ENCODE peak calls at places on chromosomes 12 and 14, in ten cellular contexts. One of them, this sample, is unnamed.

GRCh38 chr12:109156586-109156985 is 40.2 kb downstream of the ACACB start:
- DNase-seq in pancreas: no peak
- DNase-seq in fibroblast of lung: no peak
- DNase-seq in astrocyte of the cerebellum: no peak
- DNase-seq in cardiac muscle cell: no peak
- DNase-seq in foreskin fibroblast: no peak
- DNase-seq in endothelial cell of umbilical vein: no peak
- DNase-seq in NB4: no peak
- DNase-seq in neural progenitor cell: no peak
- DNase-seq in choroid plexus epithelial cell: no peak
- DNase-seq in this sample: no peak

GRCh38 chr14:35215110-35215872 is 76.9 kb upstream of the PSMA6 start:
- DNase-seq in pancreas: no peak
- DNase-seq in fibroblast of lung: peak; percentile 83
- DNase-seq in astrocyte of the cerebellum: peak; percentile 51
- DNase-seq in cardiac muscle cell: peak; percentile 43
- DNase-seq in foreskin fibroblast: peak; percentile 73
- DNase-seq in endothelial cell of umbilical vein: peak; percentile 62
- DNase-seq in NB4: peak; percentile 32
- DNase-seq in neural progenitor cell: peak; percentile 50
- DNase-seq in choroid plexus epithelial cell: peak; percentile 89
- DNase-seq in this sample: peak; percentile 53

GRCh38 chr12:58757422-58757821 is 162.9 kb downstream of the LRIG3 start:
- DNase-seq in pancreas: no peak
- DNase-seq in fibroblast of lung: peak; percentile 92
- DNase-seq in astrocyte of the cerebellum: peak; percentile 27
- DNase-seq in cardiac muscle cell: no peak
- DNase-seq in foreskin fibroblast: peak; percentile 96
- DNase-seq in endothelial cell of umbilical vein: peak; percentile 89
- DNase-seq in NB4: no peak
- DNase-seq in neural progenitor cell: no peak
- DNase-seq in choroid plexus epithelial cell: peak; percentile 91
- DNase-seq in this sample: peak; percentile 75

GRCh38 chr14:61628192-61628591 is 67.1 kb upstream of the HIF1A start:
- DNase-seq in pancreas: no peak
- DNase-seq in fibroblast of lung: no peak
- DNase-seq in astrocyte of the cerebellum: no peak
- DNase-seq in cardiac muscle cell: no peak
- DNase-seq in foreskin fibroblast: peak; percentile 29
- DNase-seq in endothelial cell of umbilical vein: no peak
- DNase-seq in NB4: no peak
- DNase-seq in neural progenitor cell: no peak
- DNase-seq in choroid plexus epithelial cell: no peak
- DNase-seq in this sample: no peak

GRCh38 chr12:67068773-67069450 is 200.2 kb upstream of the CAND1 start:
- DNase-seq in pancreas: peak; percentile 47
- DNase-seq in fibroblast of lung: peak; percentile 15
- DNase-seq in astrocyte of the cerebellum: peak; percentile 6
- DNase-seq in cardiac muscle cell: peak; percentile 79
- DNase-seq in foreskin fibroblast: peak; percentile 67
- DNase-seq in endothelial cell of umbilical vein: peak; percentile 41
- DNase-seq in NB4: peak; percentile 24
- DNase-seq in neural progenitor cell: peak; percentile 83
- DNase-seq in choroid plexus epithelial cell: peak; percentile 36
- DNase-seq in this sample: no peak

GRCh38 chr12:34303091-34303870 is 281.0 kb downstream of the ALG10 start:
- DNase-seq in pancreas: no peak
- DNase-seq in fibroblast of lung: no peak
- DNase-seq in astrocyte of the cerebellum: no peak
- DNase-seq in cardiac muscle cell: no peak
- DNase-seq in foreskin fibroblast: no peak
- DNase-seq in endothelial cell of umbilical vein: no peak
- DNase-seq in NB4: no peak
- DNase-seq in neural progenitor cell: no peak
- DNase-seq in choroid plexus epithelial cell: no peak
- DNase-seq in this sample: no peak

GRCh38 chr12:110179291-110179690 is 55.1 kb downstream of the IFT81 start:
- DNase-seq in pancreas: no peak
- DNase-seq in fibroblast of lung: peak; percentile 30
- DNase-seq in astrocyte of the cerebellum: no peak
- DNase-seq in cardiac muscle cell: no peak
- DNase-seq in foreskin fibroblast: peak; percentile 60
- DNase-seq in endothelial cell of umbilical vein: no peak
- DNase-seq in NB4: no peak
- DNase-seq in neural progenitor cell: no peak
- DNase-seq in choroid plexus epithelial cell: peak; percentile 41
- DNase-seq in this sample: peak; percentile 27

GRCh38 chr12:16300706-16301105 is 23.2 kb upstream of the SLC15A5 start:
- DNase-seq in pancreas: no peak
- DNase-seq in fibroblast of lung: no peak
- DNase-seq in astrocyte of the cerebellum: no peak
- DNase-seq in cardiac muscle cell: no peak
- DNase-seq in foreskin fibroblast: no peak
- DNase-seq in endothelial cell of umbilical vein: no peak
- DNase-seq in NB4: no peak
- DNase-seq in neural progenitor cell: no peak
- DNase-seq in choroid plexus epithelial cell: no peak
- DNase-seq in this sample: no peak

GRCh38 chr12:118432812-118433540 is 56.6 kb downstream of the SUDS3 start:
- DNase-seq in pancreas: no peak
- DNase-seq in fibroblast of lung: no peak
- DNase-seq in astrocyte of the cerebellum: no peak
- DNase-seq in cardiac muscle cell: no peak
- DNase-seq in foreskin fibroblast: peak; percentile 33
- DNase-seq in endothelial cell of umbilical vein: no peak
- DNase-seq in NB4: no peak
- DNase-seq in neural progenitor cell: no peak
- DNase-seq in choroid plexus epithelial cell: no peak
- DNase-seq in this sample: no peak

DNA sequence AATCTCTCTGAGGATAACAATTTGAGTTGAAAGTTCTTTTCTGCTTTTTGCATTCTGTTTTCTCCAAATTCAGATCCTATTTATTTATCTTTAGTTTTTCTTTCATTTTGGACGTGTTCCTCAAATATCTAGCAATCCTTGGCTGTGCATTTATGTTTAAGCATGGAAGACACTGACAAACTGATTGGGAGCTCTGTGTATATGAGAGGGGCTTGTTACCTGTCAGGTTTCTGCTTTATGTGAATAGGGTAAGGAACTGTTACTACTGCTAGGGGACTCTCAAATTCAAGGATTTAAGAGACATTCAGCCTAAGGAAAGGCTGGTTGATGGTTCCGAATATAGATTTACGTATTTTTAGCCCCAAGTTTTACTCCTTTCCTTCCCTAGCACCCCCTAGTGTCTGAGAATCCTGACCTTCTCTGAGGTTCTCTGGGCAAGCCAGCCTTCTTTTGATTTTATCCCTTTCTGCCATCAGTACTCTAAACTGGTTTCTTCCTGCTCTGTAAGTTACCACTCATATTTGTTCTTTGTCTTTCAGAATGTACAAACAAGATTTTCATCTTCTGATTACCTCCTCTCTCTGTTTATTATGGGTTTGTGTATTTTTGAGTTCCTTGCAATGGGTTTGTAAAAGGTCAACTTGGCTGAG is 30.5 kb downstream of the YLPM1 start:
- DNase-seq in pancreas: no peak
- DNase-seq in fibroblast of lung: no peak
- DNase-seq in astrocyte of the cerebellum: no peak
- DNase-seq in cardiac muscle cell: no peak
- DNase-seq in foreskin fibroblast: peak; percentile 42
- DNase-seq in endothelial cell of umbilical vein: peak; percentile 63
- DNase-seq in NB4: peak; percentile 8
- DNase-seq in neural progenitor cell: peak; percentile 27
- DNase-seq in choroid plexus epithelial cell: peak; percentile 36
- DNase-seq in this sample: no peak
- TF ChIP-seq CTCF in pancreas: no peak
- TF ChIP-seq CTCF in fibroblast of lung: peak; percentile 46
- TF ChIP-seq CTCF in astrocyte of the cerebellum: peak; percentile 29
- TF ChIP-seq CTCF in cardiac muscle cell: peak; percentile 43
- TF ChIP-seq CTCF in foreskin fibroblast: peak; percentile 33
- TF ChIP-seq CTCF in endothelial cell of umbilical vein: peak; percentile 62
- TF ChIP-seq CTCF in NB4: peak; percentile 20
- TF ChIP-seq CTCF in neural progenitor cell: peak; percentile 53
- TF ChIP-seq CTCF in choroid plexus epithelial cell: peak; percentile 63
- TF ChIP-seq CTCF in this sample: peak; percentile 37

GRCh38 chr12:12798480-12798879 is 13.0 kb downstream of the APOLD1 start:
- DNase-seq in pancreas: no peak
- DNase-seq in fibroblast of lung: no peak
- DNase-seq in astrocyte of the cerebellum: no peak
- DNase-seq in cardiac muscle cell: no peak
- DNase-seq in foreskin fibroblast: no peak
- DNase-seq in endothelial cell of umbilical vein: no peak
- DNase-seq in NB4: no peak
- DNase-seq in neural progenitor cell: no peak
- DNase-seq in choroid plexus epithelial cell: no peak
- DNase-seq in this sample: no peak

GRCh38 chr12:12799163-12799920 is 13.8 kb upstream of the DDX47 start:
- DNase-seq in pancreas: no peak
- DNase-seq in fibroblast of lung: no peak
- DNase-seq in astrocyte of the cerebellum: no peak
- DNase-seq in cardiac muscle cell: no peak
- DNase-seq in foreskin fibroblast: no peak
- DNase-seq in endothelial cell of umbilical vein: no peak
- DNase-seq in NB4: no peak
- DNase-seq in neural progenitor cell: peak; percentile 48
- DNase-seq in choroid plexus epithelial cell: no peak
- DNase-seq in this sample: no peak

GRCh38 chr12:12796928-12797788 is 11.7 kb downstream of the APOLD1 start:
- DNase-seq in pancreas: no peak
- DNase-seq in fibroblast of lung: no peak
- DNase-seq in astrocyte of the cerebellum: no peak
- DNase-seq in cardiac muscle cell: no peak
- DNase-seq in foreskin fibroblast: no peak
- DNase-seq in endothelial cell of umbilical vein: no peak
- DNase-seq in NB4: no peak
- DNase-seq in neural progenitor cell: no peak
- DNase-seq in choroid plexus epithelial cell: no peak
- DNase-seq in this sample: no peak

GRCh38 chr12:12796171-12796570 is 10.7 kb downstream of the APOLD1 start:
- DNase-seq in pancreas: no peak
- DNase-seq in fibroblast of lung: no peak
- DNase-seq in astrocyte of the cerebellum: no peak
- DNase-seq in cardiac muscle cell: no peak
- DNase-seq in foreskin fibroblast: no peak
- DNase-seq in endothelial cell of umbilical vein: no peak
- DNase-seq in NB4: no peak
- DNase-seq in neural progenitor cell: no peak
- DNase-seq in choroid plexus epithelial cell: no peak
- DNase-seq in this sample: no peak

DNA sequence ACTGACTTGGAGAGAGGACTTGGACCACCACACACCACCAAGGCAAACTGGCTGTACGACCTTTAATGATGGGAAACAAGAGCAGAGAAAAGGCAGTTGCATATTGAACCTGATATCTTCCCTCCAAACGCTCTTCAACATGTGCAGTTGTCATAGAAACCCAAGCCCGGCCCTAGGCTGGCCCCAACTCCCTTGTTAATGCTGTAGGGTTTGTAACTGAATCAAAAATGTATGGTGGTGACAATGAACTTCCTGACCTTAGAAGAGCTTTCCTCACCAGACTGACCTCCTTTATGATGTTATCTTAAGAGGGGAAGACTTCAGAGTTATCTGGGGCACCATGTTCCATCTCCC is 12.3 kb downstream of the APOLD1 start:
- DNase-seq in pancreas: no peak
- DNase-seq in fibroblast of lung: no peak
- DNase-seq in astrocyte of the cerebellum: no peak
- DNase-seq in cardiac muscle cell: no peak
- DNase-seq in foreskin fibroblast: no peak
- DNase-seq in endothelial cell of umbilical vein: no peak
- DNase-seq in NB4: no peak
- DNase-seq in neural progenitor cell: no peak
- DNase-seq in choroid plexus epithelial cell: no peak
- DNase-seq in this sample: no peak
- H3K4me3 ChIP-seq in pancreas: no peak overlapping the region
- H3K4me3 ChIP-seq in fibroblast of lung: no peak overlapping the region
- H3K4me3 ChIP-seq in astrocyte of the cerebellum: no peak overlapping the region
- H3K4me3 ChIP-seq in cardiac muscle cell: no peak overlapping the region
- H3K4me3 ChIP-seq in foreskin fibroblast: no peak overlapping the region
- H3K4me3 ChIP-seq in endothelial cell of umbilical vein: no peak overlapping the region
- H3K4me3 ChIP-seq in NB4: no peak overlapping the region
- H3K4me3 ChIP-seq in neural progenitor cell: no peak overlapping the region
- H3K4me3 ChIP-seq in choroid plexus epithelial cell: no peak overlapping the region
- H3K4me3 ChIP-seq in this sample: no peak overlapping the region

GRCh38 chr14:92733007-92733406 is 15.4 kb downstream of the LGMN start:
- DNase-seq in pancreas: no peak
- DNase-seq in fibroblast of lung: no peak
- DNase-seq in astrocyte of the cerebellum: no peak
- DNase-seq in cardiac muscle cell: peak; percentile 67
- DNase-seq in foreskin fibroblast: no peak
- DNase-seq in endothelial cell of umbilical vein: no peak
- DNase-seq in NB4: no peak
- DNase-seq in neural progenitor cell: no peak
- DNase-seq in choroid plexus epithelial cell: no peak
- DNase-seq in this sample: no peak
- TF ChIP-seq CTCF in pancreas: no peak
- TF ChIP-seq CTCF in fibroblast of lung: no peak
- TF ChIP-seq CTCF in astrocyte of the cerebellum: no peak
- TF ChIP-seq CTCF in cardiac muscle cell: no peak
- TF ChIP-seq CTCF in foreskin fibroblast: no peak
- TF ChIP-seq CTCF in endothelial cell of umbilical vein: no peak
- TF ChIP-seq CTCF in NB4: no peak
- TF ChIP-seq CTCF in neural progenitor cell: no peak
- TF ChIP-seq CTCF in choroid plexus epithelial cell: no peak
- TF ChIP-seq CTCF in this sample: no peak

GRCh38 chr14:91417983-91418386 is 365 bp upstream of the CCDC88C start:
- DNase-seq in pancreas: no peak
- DNase-seq in fibroblast of lung: no peak
- DNase-seq in astrocyte of the cerebellum: no peak
- DNase-seq in cardiac muscle cell: no peak
- DNase-seq in foreskin fibroblast: peak; percentile 43
- DNase-seq in endothelial cell of umbilical vein: no peak
- DNase-seq in NB4: peak; percentile 82
- DNase-seq in neural progenitor cell: peak; percentile 82
- DNase-seq in choroid plexus epithelial cell: no peak
- DNase-seq in this sample: no peak

GRCh38 chr14:91417134-91417982 is at the start of gene CCDC88C:
- DNase-seq in pancreas: peak; percentile 73
- DNase-seq in fibroblast of lung: no peak
- DNase-seq in astrocyte of the cerebellum: no peak
- DNase-seq in cardiac muscle cell: peak; percentile 61
- DNase-seq in foreskin fibroblast: peak; percentile 33
- DNase-seq in endothelial cell of umbilical vein: peak; percentile 46
- DNase-seq in NB4: peak; percentile 84
- DNase-seq in neural progenitor cell: peak; percentile 93
- DNase-seq in choroid plexus epithelial cell: no peak
- DNase-seq in this sample: no peak

GRCh38 chr14:91416744-91417133 is 881 bp downstream of the CCDC88C start:
- DNase-seq in pancreas: no peak
- DNase-seq in fibroblast of lung: no peak
- DNase-seq in astrocyte of the cerebellum: no peak
- DNase-seq in cardiac muscle cell: no peak
- DNase-seq in foreskin fibroblast: no peak
- DNase-seq in endothelial cell of umbilical vein: peak; percentile 29
- DNase-seq in NB4: peak; percentile 49
- DNase-seq in neural progenitor cell: no peak
- DNase-seq in choroid plexus epithelial cell: no peak
- DNase-seq in this sample: no peak

GRCh38 chr14:91414475-91415342 is 2.9 kb downstream of the CCDC88C start:
- DNase-seq in pancreas: no peak
- DNase-seq in fibroblast of lung: no peak
- DNase-seq in astrocyte of the cerebellum: no peak
- DNase-seq in cardiac muscle cell: no peak
- DNase-seq in foreskin fibroblast: no peak
- DNase-seq in endothelial cell of umbilical vein: no peak
- DNase-seq in NB4: no peak
- DNase-seq in neural progenitor cell: peak; percentile 87
- DNase-seq in choroid plexus epithelial cell: no peak
- DNase-seq in this sample: no peak

GRCh38 chr14:91415794-91416743 is 1.6 kb downstream of the CCDC88C start:
- DNase-seq in pancreas: no peak
- DNase-seq in fibroblast of lung: no peak
- DNase-seq in astrocyte of the cerebellum: no peak
- DNase-seq in cardiac muscle cell: no peak
- DNase-seq in foreskin fibroblast: no peak
- DNase-seq in endothelial cell of umbilical vein: peak; percentile 47
- DNase-seq in NB4: peak; percentile 79
- DNase-seq in neural progenitor cell: no peak
- DNase-seq in choroid plexus epithelial cell: no peak
- DNase-seq in this sample: no peak
- H3K4me3 ChIP-seq in pancreas: peak overlapping the region; percentile 68
- H3K4me3 ChIP-seq in fibroblast of lung: no peak overlapping the region
- H3K4me3 ChIP-seq in astrocyte of the cerebellum: no peak overlapping the region
- H3K4me3 ChIP-seq in cardiac muscle cell: peak overlapping the region; percentile 40
- H3K4me3 ChIP-seq in foreskin fibroblast: no peak overlapping the region
- H3K4me3 ChIP-seq in endothelial cell of umbilical vein: peak overlapping the region; percentile 73
- H3K4me3 ChIP-seq in NB4: peak overlapping the region; percentile 76
- H3K4me3 ChIP-seq in neural progenitor cell: peak overlapping the region; percentile 69
- H3K4me3 ChIP-seq in choroid plexus epithelial cell: no peak overlapping the region
- H3K4me3 ChIP-seq in this sample: no peak overlapping the region

This sample was measured in AG09309.